ENCODE peak calls at places on chromosomes 16 and 17, in eight cellular contexts. Q is GM12878, M is HepG2, X is K562, I is HCT116, C is upper lobe of left lung, E is Panc1, Y is GM23338. W is an unnamed sample. For H3K36me3, the result is how much of the 10 kb centered on the place peaks cover.

GRCh38 chr16:47477680-47478079 is 16.5 kb downstream of the PHKB start:
- ATAC-seq in Q (no peak), M (no peak), X (no peak), I (no peak), C (no peak), E (no peak), Y (no peak), W (no peak)

GRCh38 chr17:6461246-6461645 is 17.0 kb downstream of the PIMREG start:
- ATAC-seq in Q (no peak), M (no peak), X (no peak), I (no peak), C (no peak), E (no peak), Y (no peak), W (no peak)

GRCh38 chr16:70579248-70579647 is 55.6 kb downstream of the SF3B3 start:
- ATAC-seq in Q (no peak), M (no peak), X (no peak), I (no peak), C (no peak), E (no peak), Y (no peak), W (no peak)

GRCh38 chr17:50423553-50424159 is 2.4 kb upstream of the ACSF2 start:
- ATAC-seq in Q (no peak), M (peak), X (peak), I (peak), C (peak), E (no peak), Y (no peak), W (no peak)

GRCh38 chr16:25013751-25014499 is 1.2 kb downstream of the ARHGAP17 start:
- ATAC-seq in Q (peak), M (peak), X (no peak), I (no peak), C (no peak), E (no peak), Y (no peak), W (no peak)

GRCh38 chr16:68629315-68629900 is 15.7 kb upstream of the CDH3 start:
- ATAC-seq in Q (no peak), M (no peak), X (no peak), I (no peak), C (peak), E (no peak), Y (peak), W (no peak)

GRCh38 chr17:37820313-37821024 is 75.6 kb upstream of the HNF1B start:
- ATAC-seq in Q (peak), M (no peak), X (no peak), I (no peak), C (no peak), E (no peak), Y (no peak), W (no peak)

GRCh38 chr17:34502426-34502825 is 77.0 kb upstream of the TMEM132E start:
- ATAC-seq in Q (no peak), M (no peak), X (no peak), I (no peak), C (no peak), E (no peak), Y (no peak), W (no peak)

GRCh38 chr17:80901319-80901718 is 90.3 kb upstream of the CHMP6 start:
- ATAC-seq in Q (peak), M (no peak), X (no peak), I (no peak), C (no peak), E (no peak), Y (no peak), W (no peak)

GRCh38 chr17:2266865-2267228 is 36.7 kb downstream of the SMG6 start:
- ATAC-seq in Q (peak), M (no peak), X (no peak), I (no peak), C (no peak), E (no peak), Y (no peak), W (no peak)

GRCh38 chr17:45334231-45334630 is 17.4 kb upstream of the MAP3K14 start:
- ATAC-seq in Q (peak), M (no peak), X (no peak), I (no peak), C (no peak), E (peak), Y (no peak), W (no peak)

GRCh38 chr17:43377056-43377810 is 21.6 kb upstream of the ARL4D start:
- ATAC-seq in Q (no peak), M (peak), X (no peak), I (no peak), C (no peak), E (no peak), Y (peak), W (no peak)

GRCh38 chr17:7856081-7856791 is 1.1 kb downstream of the NAA38 start:
- ATAC-seq in Q (peak), M (peak), X (no peak), I (no peak), C (no peak), E (no peak), Y (no peak), W (no peak)

GRCh38 chr17:65062168-65062915 is 5.8 kb upstream of the GNA13 start:
- ATAC-seq in Q (no peak), M (peak), X (peak), I (no peak), C (no peak), E (no peak), Y (peak), W (peak)

GRCh38 chr16:1054660-1055556 is 17.6 kb upstream of the SSTR5 start:
- ATAC-seq in Q (peak), M (peak), X (peak), I (peak), C (no peak), E (peak), Y (peak), W (peak)

GRCh38 chr16:89266521-89267134 is 49.1 kb downstream of the ZNF778 start:
- ATAC-seq in Q (no peak), M (no peak), X (peak), I (no peak), C (no peak), E (peak), Y (no peak), W (no peak)

GRCh38 chr16:54487933-54488332 is 201.3 kb upstream of the IRX3 start:
- ATAC-seq in Q (no peak), M (no peak), X (no peak), I (no peak), C (no peak), E (no peak), Y (no peak), W (no peak)

GRCh38 chr17:384622-385194 is 32.1 kb upstream of the RPH3AL start:
- ATAC-seq in Q (no peak), M (peak), X (no peak), I (no peak), C (no peak), E (peak), Y (peak), W (no peak)

GRCh38 chr17:49775546-49776260 is 11.8 kb upstream of the FAM117A start:
- ATAC-seq in Q (no peak), M (peak), X (no peak), I (no peak), C (peak), E (no peak), Y (no peak), W (peak)

GRCh38 chr16:27237229-27238015 is 31.1 kb downstream of the NSMCE1 start:
- ATAC-seq in Q (peak), M (no peak), X (no peak), I (no peak), C (peak), E (no peak), Y (no peak), W (no peak)

GRCh38 chr16:68722119-68723024 is 14.7 kb upstream of the CDH1 start:
- ATAC-seq in Q (no peak), M (no peak), X (no peak), I (peak), C (no peak), E (no peak), Y (no peak), W (no peak)

GRCh38 chr17:5444209-5444608 is 5.3 kb upstream of the C1QBP start:
- ATAC-seq in Q (no peak), M (no peak), X (no peak), I (no peak), C (no peak), E (no peak), Y (no peak), W (no peak)

GRCh38 chr16:70712942-70713341 is 27.1 kb upstream of the MTSS2 start:
- ATAC-seq in Q (no peak), M (no peak), X (no peak), I (no peak), C (no peak), E (no peak), Y (no peak), W (no peak)

GRCh38 chr16:17143546-17144419 is 327.0 kb downstream of the XYLT1 start:
- ATAC-seq in Q (no peak), M (no peak), X (no peak), I (no peak), C (no peak), E (no peak), Y (no peak), W (no peak)

GRCh38 chr16:83992624-83993023 is 24.6 kb downstream of the NECAB2 start:
- ATAC-seq in Q (no peak), M (no peak), X (no peak), I (no peak), C (no peak), E (no peak), Y (no peak), W (no peak)

GRCh38 chr16:81931927-81932326 is 79.3 kb downstream of the SDR42E1 start:
- ATAC-seq in Q (no peak), M (no peak), X (no peak), I (no peak), C (no peak), E (no peak), Y (no peak), W (no peak)
- H3K36me3 ChIP-seq in Q (under half), M (under half), X (under half), I (under half), C (half or more), E (under half), Y (under half), W (under half)

DNA sequence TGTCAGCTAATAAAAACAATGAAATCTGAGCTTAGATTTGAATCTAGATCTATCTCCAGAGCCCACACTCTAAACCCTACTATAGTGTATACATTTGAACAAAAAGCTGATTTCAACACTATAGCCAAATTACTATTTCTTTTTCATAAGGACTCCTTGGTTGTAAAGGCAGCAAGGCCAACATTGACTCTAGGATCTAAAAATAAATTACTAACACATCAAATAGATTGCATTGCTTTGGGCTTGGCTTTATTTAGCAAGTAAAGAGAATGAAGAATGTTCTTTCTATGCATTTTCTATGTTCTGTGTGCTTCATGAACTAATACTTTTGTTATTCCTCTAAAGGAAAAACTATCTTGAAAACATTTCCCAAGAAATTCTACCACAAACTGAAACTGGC is 5.3 kb downstream of the GOSR1 start:
- ATAC-seq in Q (no peak), M (no peak), X (no peak), I (no peak), C (no peak), E (no peak), Y (no peak), W (no peak)
- TF ChIP-seq POLR2AphosphoS5 in Q (no peak), M (no peak), X (no peak), I (no peak), C (no peak), E (no peak), Y (no peak), W (no peak)

GRCh38 chr17:77916284-77916683 is 42.2 kb upstream of the TNRC6C start:
- ATAC-seq in Q (no peak), M (no peak), X (no peak), I (no peak), C (no peak), E (no peak), Y (no peak), W (no peak)

GRCh38 chr17:77919276-77919675 is 39.2 kb upstream of the TNRC6C start:
- ATAC-seq in Q (no peak), M (no peak), X (no peak), I (no peak), C (no peak), E (no peak), Y (no peak), W (no peak)

GRCh38 chr17:77916771-77917481 is 41.6 kb upstream of the TNRC6C start:
- ATAC-seq in Q (peak), M (peak), X (no peak), I (no peak), C (peak), E (peak), Y (no peak), W (peak)

GRCh38 chr17:77915594-77916021 is 42.9 kb upstream of the TNRC6C start:
- ATAC-seq in Q (no peak), M (no peak), X (no peak), I (no peak), C (no peak), E (no peak), Y (no peak), W (no peak)

DNA sequence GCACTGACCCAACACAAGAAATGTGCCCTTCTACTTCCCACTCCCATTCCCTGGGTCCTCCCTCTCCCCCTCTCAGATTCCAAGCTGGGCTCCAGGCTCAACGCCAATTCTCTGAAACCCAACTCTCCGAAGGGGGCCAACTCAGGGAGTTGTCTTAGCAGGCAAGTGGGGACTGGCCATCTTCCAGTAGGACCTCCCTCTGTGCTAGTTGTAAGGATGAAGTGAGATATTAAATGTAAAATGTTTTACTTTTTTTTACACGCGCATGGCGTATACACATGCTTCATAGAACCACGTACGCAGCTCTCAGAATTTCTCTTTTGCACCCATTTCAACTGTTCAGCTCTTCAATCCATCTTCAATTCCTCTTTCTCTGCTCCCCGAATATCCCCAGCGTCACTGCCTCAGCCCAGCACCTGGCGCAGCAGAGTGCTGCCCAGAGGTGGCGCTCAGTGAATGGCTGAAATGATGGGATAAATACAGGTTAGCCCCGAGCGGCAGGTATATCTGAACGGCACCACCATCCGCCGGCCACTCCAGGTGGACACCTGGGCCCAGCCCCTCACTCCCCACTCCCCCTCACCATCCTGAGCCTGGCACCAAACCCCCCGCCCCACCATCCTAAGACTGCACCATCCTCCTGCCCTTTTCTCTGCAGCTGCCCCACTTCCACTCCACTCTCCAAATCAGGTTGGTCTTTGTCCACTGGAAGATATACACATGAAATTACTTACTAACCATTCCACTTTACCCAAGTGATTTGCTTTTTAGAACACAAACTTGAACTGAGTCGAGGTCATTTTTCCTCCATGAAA is 43.9 kb upstream of the TNRC6C start:
- ATAC-seq in Q (peak), M (peak), X (peak), I (peak), C (peak), E (peak), Y (peak), W (no peak)
- TF ChIP-seq CTCF in Q (no peak), M (peak), X (no peak), I (peak), C (no peak), E (no peak), Y (peak), W (no peak)

GRCh38 chr17:40303706-40304450 is 5.1 kb upstream of the RARA start:
- ATAC-seq in Q (no peak), M (no peak), X (no peak), I (no peak), C (peak), E (no peak), Y (no peak), W (no peak)
- H3K36me3 ChIP-seq in Q (under half), M (under half), X (half or more), I (under half), C (under half), E (under half), Y (under half), W (under half)

GRCh38 chr16:11562941-11563340 is 23.8 kb downstream of the LITAF start:
- ATAC-seq in Q (no peak), M (no peak), X (no peak), I (no peak), C (no peak), E (no peak), Y (no peak), W (no peak)

GRCh38 chr16:11563493-11564040 is 23.2 kb downstream of the LITAF start:
- ATAC-seq in Q (peak), M (peak), X (no peak), I (no peak), C (no peak), E (no peak), Y (peak), W (no peak)

GRCh38 chr16:11565665-11566064 is 21.1 kb downstream of the LITAF start:
- ATAC-seq in Q (no peak), M (no peak), X (no peak), I (no peak), C (no peak), E (no peak), Y (no peak), W (no peak)

GRCh38 chr16:11564046-11564926 is 22.4 kb downstream of the LITAF start:
- ATAC-seq in Q (no peak), M (no peak), X (no peak), I (no peak), C (no peak), E (no peak), Y (no peak), W (no peak)

DNA sequence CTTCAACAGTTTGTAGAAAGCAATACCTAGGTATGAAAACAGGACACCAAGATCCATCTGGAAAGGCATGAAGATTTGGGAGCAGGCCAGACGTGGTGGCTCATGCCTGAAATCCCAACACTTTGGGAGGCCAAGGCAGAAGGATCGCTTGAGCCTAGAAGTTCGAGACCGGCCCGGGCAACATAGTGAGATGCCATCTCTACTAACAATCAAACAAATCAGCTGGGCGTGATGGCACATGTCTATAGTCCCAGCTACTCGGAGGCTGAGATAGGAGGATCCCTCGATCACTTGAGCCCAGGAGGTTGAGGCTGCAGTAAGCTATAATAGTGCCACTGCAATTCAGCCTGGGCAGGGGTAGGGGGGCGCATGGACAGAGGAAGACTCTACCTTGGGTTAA is 20.3 kb downstream of the LITAF start:
- ATAC-seq in Q (no peak), M (no peak), X (no peak), I (no peak), C (no peak), E (no peak), Y (no peak), W (no peak)
- TF ChIP-seq POLR2AphosphoS5 in Q (no peak), M (no peak), X (no peak), I (no peak), C (no peak), E (no peak), Y (no peak), W (no peak)

GRCh38 chr17:55820675-55821074 is 69.8 kb downstream of the PCTP start:
- ATAC-seq in Q (no peak), M (no peak), X (no peak), I (no peak), C (no peak), E (no peak), Y (no peak), W (no peak)

GRCh38 chr17:55830699-55831098 is 79.8 kb downstream of the PCTP start:
- ATAC-seq in Q (no peak), M (no peak), X (no peak), I (no peak), C (no peak), E (no peak), Y (no peak), W (no peak)

GRCh38 chr17:55830210-55830609 is 79.4 kb downstream of the PCTP start:
- ATAC-seq in Q (no peak), M (no peak), X (no peak), I (no peak), C (no peak), E (no peak), Y (no peak), W (no peak)

DNA sequence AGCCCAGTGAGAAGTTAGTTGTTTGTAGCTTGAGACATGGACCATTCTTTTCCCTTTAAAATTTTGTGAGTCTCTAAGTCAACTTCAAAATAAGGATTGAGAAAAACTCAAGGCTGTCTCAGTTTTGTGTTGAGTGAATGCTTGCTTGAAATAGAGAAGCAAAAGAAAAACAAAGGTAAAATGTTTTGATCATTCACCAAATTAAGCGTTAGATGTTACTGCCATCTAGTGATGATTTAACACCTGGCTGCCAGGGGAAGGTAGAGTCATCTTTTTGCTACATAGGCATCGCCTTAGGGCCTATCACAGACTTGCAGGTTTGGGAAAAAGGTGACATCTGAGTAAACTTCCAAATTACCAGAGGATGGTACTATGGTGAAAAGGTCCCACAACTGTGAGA is 74.4 kb downstream of the PCTP start:
- ATAC-seq in Q (no peak), M (peak), X (peak), I (peak), C (no peak), E (peak), Y (peak), W (no peak)
- TF ChIP-seq CTCF in Q (peak), M (peak), X (peak), I (peak), C (no peak), E (peak), Y (peak), W (no peak)

DNA sequence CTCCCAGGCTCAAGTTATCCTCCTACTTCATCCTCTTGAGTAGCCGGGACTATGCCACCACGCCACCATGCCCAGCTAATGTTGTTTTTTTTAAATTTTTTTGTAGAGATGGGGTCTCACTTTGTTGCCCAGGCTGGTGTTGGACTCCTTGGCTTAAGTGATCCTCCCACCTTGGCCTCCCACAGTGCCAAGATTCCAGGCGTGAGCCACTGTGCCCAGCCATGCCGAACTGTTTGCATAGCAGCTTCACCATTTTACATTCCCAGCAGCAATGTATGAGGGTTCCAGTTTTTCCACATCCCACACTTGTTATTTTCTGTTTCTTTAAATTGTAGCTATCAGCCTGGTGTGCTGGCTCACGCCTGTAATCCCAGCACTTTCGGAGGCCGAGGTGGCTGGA is 2.2 kb upstream of the CTRB1 start:
- ATAC-seq in Q (no peak), M (no peak), X (no peak), I (no peak), C (no peak), E (no peak), Y (no peak), W (no peak)
- H3K36me3 ChIP-seq in Q (under half), M (under half), X (under half), I (under half), C (under half), E (under half), Y (under half), W (under half)

W was measured in gastroesophageal sphincter.